ENCODE peak calls at places on chromosomes 12 and 14, in nine cellular contexts. W, M, C, T, G, Y, O, A and X are unnamed samples.

GRCh38 chr12:109016016-109016415 is 4.9 kb downstream of the SVOP start:
- DNase-seq in T (no peak), M (no peak), C (no peak), W (no peak), O (no peak), G (no peak), A (no peak), Y (no peak), X (no peak)

GRCh38 chr12:40138526-40138925 is 32.6 kb upstream of the SLC2A13 start:
- DNase-seq in Y (no peak), G (no peak), C (no peak), T (no peak), A (no peak), O (no peak), M (no peak), W (no peak), X (no peak)

GRCh38 chr12:52794479-52795331 is 1.2 kb downstream of the KRT3 start:
- DNase-seq in C (no peak), G (no peak), O (no peak), M (no peak), Y (no peak), A (no peak), W (no peak), T (no peak), X (no peak)

GRCh38 chr14:68040633-68041369 is 221.2 kb downstream of the RAD51B start:
- DNase-seq in G (no peak), T (no peak), M (no peak), C (no peak), W (no peak), A (no peak), O (no peak), Y (no peak), X (no peak)

GRCh38 chr12:77229640-77230442 is 164.5 kb upstream of the E2F7 start:
- DNase-seq in A (no peak), C (no peak), G (no peak), M (no peak), T (no peak), Y (peak), W (no peak), O (no peak), X (no peak)

GRCh38 chr14:68718033-68718725 is 74.7 kb downstream of the ZFP36L1 start:
- DNase-seq in Y (no peak), C (no peak), W (peak), M (peak), T (no peak), A (no peak), O (no peak), G (no peak), X (no peak)

GRCh38 chr14:57326253-57326652 is 57.5 kb downstream of the AP5M1 start:
- DNase-seq in Y (no peak), G (peak), C (no peak), W (no peak), A (no peak), M (no peak), T (no peak), O (no peak), X (no peak)

GRCh38 chr12:104197264-104197663 is 18.3 kb upstream of the TXNRD1 start:
- DNase-seq in O (no peak), W (no peak), T (no peak), Y (peak), M (no peak), C (no peak), G (no peak), A (no peak), X (no peak)

GRCh38 chr14:32779845-32780244 is 158.8 kb upstream of the NPAS3 start:
- DNase-seq in A (no peak), T (no peak), G (no peak), W (no peak), C (no peak), Y (peak), M (no peak), O (no peak), X (no peak)

GRCh38 chr12:16437281-16437816 is 89.9 kb downstream of the MGST1 start:
- DNase-seq in G (no peak), Y (no peak), M (no peak), A (no peak), C (no peak), T (no peak), O (no peak), W (no peak), X (peak)

GRCh38 chr12:3200779-3201738 is 123.9 kb downstream of the TSPAN9 start:
- DNase-seq in Y (no peak), A (no peak), T (no peak), C (no peak), W (no peak), O (no peak), G (no peak), M (no peak), X (peak)

GRCh38 chr12:9347328-9348127 is 139.3 kb upstream of the PZP start:
- DNase-seq in Y (peak), M (peak), A (no peak), C (no peak), W (peak), O (no peak), G (no peak), T (no peak), X (no peak)

GRCh38 chr12:127284021-127284420 is 982.9 kb upstream of the TMEM132C start:
- DNase-seq in G (no peak), C (no peak), O (no peak), M (no peak), T (no peak), A (no peak), W (no peak), Y (peak), X (no peak)

GRCh38 chr12:64900540-64900939 is 76.1 kb downstream of the TBC1D30 start:
- DNase-seq in O (no peak), M (no peak), G (no peak), C (no peak), Y (peak), W (no peak), A (peak), T (no peak), X (no peak)